ENCODE peak calls at places on chromosomes 4 and X, in six cellular contexts. One of them, this sample, is unnamed.

GRCh38 chr4:13484749-13485345 is 707 bp upstream of the RAB28 start:
- DNase-seq in neural progenitor cell: peak; percentile 25
- DNase-seq in IMR-90: peak; percentile 58
- DNase-seq in CD4-positive, alpha-beta memory T cell: no peak
- DNase-seq in PC-9: peak; percentile 36
- DNase-seq in substantia nigra: no peak
- DNase-seq in this sample: no peak

GRCh38 chr4:25621027-25621930 is 34.4 kb upstream of the SLC34A2 start:
- DNase-seq in neural progenitor cell: peak; percentile 79
- DNase-seq in IMR-90: no peak
- DNase-seq in CD4-positive, alpha-beta memory T cell: no peak
- DNase-seq in PC-9: peak; percentile 67
- DNase-seq in substantia nigra: no peak
- DNase-seq in this sample: no peak

GRCh38 chr4:77538574-77539157 is 67.0 kb upstream of the CXCL13 start:
- DNase-seq in neural progenitor cell: no peak
- DNase-seq in IMR-90: no peak
- DNase-seq in CD4-positive, alpha-beta memory T cell: no peak
- DNase-seq in PC-9: peak; percentile 56
- DNase-seq in substantia nigra: no peak
- DNase-seq in this sample: peak; percentile 55

GRCh38 chrX:73877687-73878086 is 314.7 kb downstream of the CHIC1 start:
- DNase-seq in neural progenitor cell: no peak
- DNase-seq in IMR-90: no peak
- DNase-seq in CD4-positive, alpha-beta memory T cell: no peak
- DNase-seq in PC-9: no peak
- DNase-seq in substantia nigra: no peak
- DNase-seq in this sample: no peak

GRCh38 chr4:76373919-76374552 is 46.9 kb downstream of the CCDC158 start:
- DNase-seq in neural progenitor cell: no peak
- DNase-seq in IMR-90: no peak
- DNase-seq in CD4-positive, alpha-beta memory T cell: no peak
- DNase-seq in PC-9: no peak
- DNase-seq in substantia nigra: no peak
- DNase-seq in this sample: no peak

GRCh38 chr4:15893967-15894366 is 44.6 kb downstream of the FGFBP1 start:
- DNase-seq in neural progenitor cell: no peak
- DNase-seq in IMR-90: peak; percentile 98
- DNase-seq in CD4-positive, alpha-beta memory T cell: no peak
- DNase-seq in PC-9: peak; percentile 92
- DNase-seq in substantia nigra: no peak
- DNase-seq in this sample: peak; percentile 97

GRCh38 chr4:142201041-142201440 is 564.7 kb downstream of the IL15 start:
- DNase-seq in neural progenitor cell: no peak
- DNase-seq in IMR-90: no peak
- DNase-seq in CD4-positive, alpha-beta memory T cell: no peak
- DNase-seq in PC-9: no peak
- DNase-seq in substantia nigra: no peak
- DNase-seq in this sample: no peak

GRCh38 chr4:19130836-19131235 is 1109.3 kb upstream of the LCORL start:
- DNase-seq in neural progenitor cell: no peak
- DNase-seq in IMR-90: peak; percentile 80
- DNase-seq in CD4-positive, alpha-beta memory T cell: no peak
- DNase-seq in PC-9: no peak
- DNase-seq in substantia nigra: no peak
- DNase-seq in this sample: no peak

GRCh38 chr4:55884093-55884850 is 30.8 kb downstream of the EXOC1 start:
- DNase-seq in neural progenitor cell: peak; percentile 44
- DNase-seq in IMR-90: no peak
- DNase-seq in CD4-positive, alpha-beta memory T cell: no peak
- DNase-seq in PC-9: no peak
- DNase-seq in substantia nigra: no peak
- DNase-seq in this sample: no peak

GRCh38 chr4:127641524-127641923 is 8.8 kb downstream of the INTU start:
- DNase-seq in neural progenitor cell: no peak
- DNase-seq in IMR-90: peak; percentile 15
- DNase-seq in CD4-positive, alpha-beta memory T cell: no peak
- DNase-seq in PC-9: peak; percentile 22
- DNase-seq in substantia nigra: no peak
- DNase-seq in this sample: no peak

GRCh38 chr4:2076908-2077534 is 17.9 kb downstream of the NAT8L start:
- DNase-seq in neural progenitor cell: no peak
- DNase-seq in IMR-90: no peak
- DNase-seq in CD4-positive, alpha-beta memory T cell: no peak
- DNase-seq in PC-9: no peak
- DNase-seq in substantia nigra: no peak
- DNase-seq in this sample: no peak

GRCh38 chr4:37533286-37534033 is 152.7 kb downstream of the RELL1 start:
- DNase-seq in neural progenitor cell: no peak
- DNase-seq in IMR-90: no peak
- DNase-seq in CD4-positive, alpha-beta memory T cell: no peak
- DNase-seq in PC-9: no peak
- DNase-seq in substantia nigra: no peak
- DNase-seq in this sample: peak; percentile 22

GRCh38 chr4:8865681-8866310 is 5.8 kb downstream of the HMX1 start:
- DNase-seq in neural progenitor cell: no peak
- DNase-seq in IMR-90: no peak
- DNase-seq in CD4-positive, alpha-beta memory T cell: no peak
- DNase-seq in PC-9: no peak
- DNase-seq in substantia nigra: no peak
- DNase-seq in this sample: no peak

GRCh38 chrX:97126020-97126419 is 242.3 kb downstream of the RPA4 start:
- DNase-seq in neural progenitor cell: no peak
- DNase-seq in IMR-90: peak; percentile 73
- DNase-seq in CD4-positive, alpha-beta memory T cell: no peak
- DNase-seq in PC-9: no peak
- DNase-seq in substantia nigra: no peak
- DNase-seq in this sample: no peak

GRCh38 chr4:77776182-77777134 is 42.7 kb downstream of the CNOT6L start:
- DNase-seq in neural progenitor cell: no peak
- DNase-seq in IMR-90: peak; percentile 58
- DNase-seq in CD4-positive, alpha-beta memory T cell: no peak
- DNase-seq in PC-9: no peak
- DNase-seq in substantia nigra: no peak
- DNase-seq in this sample: no peak

GRCh38 chr4:52984469-52984868 is 122.4 kb downstream of the RASL11B start:
- DNase-seq in neural progenitor cell: no peak
- DNase-seq in IMR-90: peak; percentile 60
- DNase-seq in CD4-positive, alpha-beta memory T cell: no peak
- DNase-seq in PC-9: peak; percentile 36
- DNase-seq in substantia nigra: no peak
- DNase-seq in this sample: no peak

GRCh38 chr4:825063-825968 is 613 bp downstream of the CPLX1 start:
- DNase-seq in neural progenitor cell: peak; percentile 79
- DNase-seq in IMR-90: no peak
- DNase-seq in CD4-positive, alpha-beta memory T cell: peak; percentile 27
- DNase-seq in PC-9: no peak
- DNase-seq in substantia nigra: no peak
- DNase-seq in this sample: no peak

GRCh38 chrX:47214435-47215077 is 3.9 kb upstream of the CDK16 start:
- DNase-seq in neural progenitor cell: no peak
- DNase-seq in IMR-90: no peak
- DNase-seq in CD4-positive, alpha-beta memory T cell: no peak
- DNase-seq in PC-9: no peak
- DNase-seq in substantia nigra: no peak
- DNase-seq in this sample: no peak

GRCh38 chr4:106315476-106315967 is 487 bp downstream of the TBCK start:
- DNase-seq in neural progenitor cell: peak; percentile 2
- DNase-seq in IMR-90: peak; percentile 34
- DNase-seq in CD4-positive, alpha-beta memory T cell: no peak
- DNase-seq in PC-9: peak; percentile 74
- DNase-seq in substantia nigra: no peak
- DNase-seq in this sample: peak; percentile 78

GRCh38 chr4:122458625-122459024 is 2.1 kb upstream of the IL2 start:
- DNase-seq in neural progenitor cell: no peak
- DNase-seq in IMR-90: peak; percentile 17
- DNase-seq in CD4-positive, alpha-beta memory T cell: peak; percentile 45
- DNase-seq in PC-9: peak; percentile 61
- DNase-seq in substantia nigra: no peak
- DNase-seq in this sample: no peak

GRCh38 chr4:101102114-101102752 is 245.1 kb downstream of the PPP3CA start:
- DNase-seq in neural progenitor cell: no peak
- DNase-seq in IMR-90: peak; percentile 87
- DNase-seq in CD4-positive, alpha-beta memory T cell: no peak
- DNase-seq in PC-9: no peak
- DNase-seq in substantia nigra: no peak
- DNase-seq in this sample: no peak

GRCh38 chr4:7358100-7358735 is 76.5 kb downstream of the PSAPL1 start:
- DNase-seq in neural progenitor cell: no peak
- DNase-seq in IMR-90: peak; percentile 93
- DNase-seq in CD4-positive, alpha-beta memory T cell: no peak
- DNase-seq in PC-9: peak; percentile 81
- DNase-seq in substantia nigra: no peak
- DNase-seq in this sample: peak; percentile 36

GRCh38 chrX:153640736-153641574 is 6.0 kb upstream of the DUSP9 start:
- DNase-seq in neural progenitor cell: peak; percentile 36
- DNase-seq in IMR-90: no peak
- DNase-seq in CD4-positive, alpha-beta memory T cell: no peak
- DNase-seq in PC-9: no peak
- DNase-seq in substantia nigra: no peak
- DNase-seq in this sample: no peak

GRCh38 chr4:75511841-75512240 is 2.4 kb downstream of the RCHY1 start:
- DNase-seq in neural progenitor cell: no peak
- DNase-seq in IMR-90: no peak
- DNase-seq in CD4-positive, alpha-beta memory T cell: no peak
- DNase-seq in PC-9: no peak
- DNase-seq in substantia nigra: no peak
- DNase-seq in this sample: no peak

GRCh38 chr4:173990879-173991231 is 292.6 kb downstream of the FBXO8 start:
- DNase-seq in neural progenitor cell: peak; percentile 54
- DNase-seq in IMR-90: no peak
- DNase-seq in CD4-positive, alpha-beta memory T cell: no peak
- DNase-seq in PC-9: no peak
- DNase-seq in substantia nigra: no peak
- DNase-seq in this sample: no peak

GRCh38 chr4:791866-792630 is 33.9 kb downstream of the CPLX1 start:
- DNase-seq in neural progenitor cell: no peak
- DNase-seq in IMR-90: no peak
- DNase-seq in CD4-positive, alpha-beta memory T cell: peak; percentile 40
- DNase-seq in PC-9: no peak
- DNase-seq in substantia nigra: no peak
- DNase-seq in this sample: no peak

GRCh38 chr4:110808371-110808878 is 185.5 kb upstream of the PITX2 start:
- DNase-seq in neural progenitor cell: no peak
- DNase-seq in IMR-90: peak; percentile 65
- DNase-seq in CD4-positive, alpha-beta memory T cell: no peak
- DNase-seq in PC-9: no peak
- DNase-seq in substantia nigra: no peak
- DNase-seq in this sample: no peak

GRCh38 chrX:68018248-68019203 is 414.8 kb downstream of the OPHN1 start:
- DNase-seq in neural progenitor cell: peak; percentile 46
- DNase-seq in IMR-90: peak; percentile 32
- DNase-seq in CD4-positive, alpha-beta memory T cell: no peak
- DNase-seq in PC-9: no peak
- DNase-seq in substantia nigra: no peak
- DNase-seq in this sample: no peak

GRCh38 chrX:115616943-115617563 is 56.1 kb downstream of the PLS3 start:
- DNase-seq in neural progenitor cell: no peak
- DNase-seq in IMR-90: peak; percentile 84
- DNase-seq in CD4-positive, alpha-beta memory T cell: no peak
- DNase-seq in PC-9: peak; percentile 98
- DNase-seq in substantia nigra: no peak
- DNase-seq in this sample: peak; percentile 57

GRCh38 chr4:147336252-147336651 is 144.6 kb upstream of the EDNRA start:
- DNase-seq in neural progenitor cell: no peak
- DNase-seq in IMR-90: no peak
- DNase-seq in CD4-positive, alpha-beta memory T cell: no peak
- DNase-seq in PC-9: no peak
- DNase-seq in substantia nigra: no peak
- DNase-seq in this sample: no peak
- H3K27ac ChIP-seq in neural progenitor cell: no peak overlapping the region
- H3K27ac ChIP-seq in IMR-90: no peak overlapping the region
- H3K27ac ChIP-seq in CD4-positive, alpha-beta memory T cell: no peak overlapping the region
- H3K27ac ChIP-seq in PC-9: no peak overlapping the region
- H3K27ac ChIP-seq in substantia nigra: no peak overlapping the region
- H3K27ac ChIP-seq in this sample: no peak overlapping the region

DNA sequence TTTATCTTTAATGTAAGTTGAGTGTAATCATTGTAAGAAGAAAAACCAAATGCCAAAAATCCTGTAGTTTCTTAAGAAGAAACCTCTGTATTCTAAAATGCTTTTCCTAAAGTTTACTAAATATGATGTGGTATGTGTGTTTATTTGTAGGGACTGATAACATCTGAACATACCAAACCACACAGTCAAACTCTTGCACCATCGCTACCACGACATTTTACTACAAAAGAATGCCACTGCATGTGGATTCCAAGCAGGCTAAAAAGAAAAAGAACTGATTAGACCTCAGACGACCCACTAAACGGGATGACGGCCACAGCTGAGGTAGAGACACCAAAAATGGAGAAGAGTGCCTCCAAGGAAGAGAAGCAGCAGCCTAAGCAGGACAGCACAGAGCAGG is 46.1 kb downstream of the LAS1L start:
- DNase-seq in neural progenitor cell: no peak
- DNase-seq in IMR-90: peak; percentile 17
- DNase-seq in CD4-positive, alpha-beta memory T cell: no peak
- DNase-seq in PC-9: no peak
- DNase-seq in substantia nigra: no peak
- DNase-seq in this sample: peak; percentile 1
- H3K27ac ChIP-seq in neural progenitor cell: no peak overlapping the region
- H3K27ac ChIP-seq in IMR-90: no peak overlapping the region
- H3K27ac ChIP-seq in CD4-positive, alpha-beta memory T cell: no peak overlapping the region
- H3K27ac ChIP-seq in PC-9: no peak overlapping the region
- H3K27ac ChIP-seq in substantia nigra: no peak overlapping the region
- H3K27ac ChIP-seq in this sample: no peak overlapping the region

GRCh38 chr4:70718811-70719604 is 2.8 kb upstream of the RUFY3 start:
- DNase-seq in neural progenitor cell: no peak
- DNase-seq in IMR-90: no peak
- DNase-seq in CD4-positive, alpha-beta memory T cell: no peak
- DNase-seq in PC-9: peak; percentile 81
- DNase-seq in substantia nigra: no peak
- DNase-seq in this sample: peak; percentile 39
- H3K27ac ChIP-seq in neural progenitor cell: no peak overlapping the region
- H3K27ac ChIP-seq in IMR-90: no peak overlapping the region
- H3K27ac ChIP-seq in CD4-positive, alpha-beta memory T cell: no peak overlapping the region
- H3K27ac ChIP-seq in PC-9: peak overlapping the region; percentile 46
- H3K27ac ChIP-seq in substantia nigra: no peak overlapping the region
- H3K27ac ChIP-seq in this sample: peak overlapping the region; percentile 44

DNA sequence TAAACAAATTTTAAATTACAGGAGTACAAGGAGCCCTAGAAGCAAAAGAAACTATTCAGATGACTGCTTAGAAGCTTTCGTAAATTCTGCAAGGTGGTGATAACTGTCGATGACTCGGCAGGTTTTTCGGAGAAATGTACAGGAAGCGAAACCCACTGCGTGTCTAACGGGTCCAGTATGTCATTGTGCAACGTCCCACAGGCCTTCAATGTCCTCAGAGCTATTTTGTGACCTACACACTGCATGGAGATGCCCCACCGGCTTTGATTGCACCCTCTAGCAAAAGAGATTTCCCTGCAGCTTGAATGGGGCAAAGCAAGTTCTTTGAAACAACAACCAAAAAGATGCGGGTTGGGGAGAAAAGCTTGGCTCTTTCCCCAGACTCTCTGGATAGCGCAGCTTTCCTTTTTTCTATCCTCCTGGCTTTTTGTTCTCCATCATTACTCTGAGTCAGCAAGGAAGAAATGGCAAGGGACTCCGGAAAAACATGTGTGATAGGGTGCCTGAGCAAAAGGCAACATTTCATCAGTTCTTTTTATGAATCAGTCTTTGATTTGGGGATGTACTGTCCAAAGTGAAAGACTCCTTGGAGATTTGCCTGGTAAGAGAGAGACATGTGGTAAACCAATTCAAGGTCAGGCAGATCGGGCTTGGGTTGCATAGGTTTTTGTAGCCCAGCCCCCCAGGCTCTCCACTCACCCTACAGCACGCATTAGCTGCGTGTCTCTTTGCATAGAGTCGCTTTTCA is 112.0 kb upstream of the TBL1X start:
- DNase-seq in neural progenitor cell: no peak
- DNase-seq in IMR-90: peak; percentile 75
- DNase-seq in CD4-positive, alpha-beta memory T cell: peak; percentile 19
- DNase-seq in PC-9: peak; percentile 49
- DNase-seq in substantia nigra: peak; percentile 1
- DNase-seq in this sample: no peak
- H3K27ac ChIP-seq in neural progenitor cell: no peak overlapping the region
- H3K27ac ChIP-seq in IMR-90: peak overlapping the region; percentile 42
- H3K27ac ChIP-seq in CD4-positive, alpha-beta memory T cell: peak overlapping the region; percentile 21
- H3K27ac ChIP-seq in PC-9: peak overlapping the region; percentile 97
- H3K27ac ChIP-seq in substantia nigra: no peak overlapping the region
- H3K27ac ChIP-seq in this sample: no peak overlapping the region

This sample was measured in epithelial cell of prostate.